ENCODE peak calls at places on chromosomes 2 and 18, in seven cellular contexts. H is HEK293T, A is NCI-H774, D is iPS DF 6.9, T is caudate nucleus, B is NCI-H1436, C is activated gamma-delta T cell treated with Interleukin-2 at 50 U/mL for 16 hours. G is an unnamed sample.
A peak's percentile ranks its signal among the peaks of the same experiment; 100 is the strongest.

GRCh38 chr2:238596571-238597551 is 170.1 kb downstream of the ASB1 start:
- DNase-seq in B (no peak), D (no peak), A (no peak), T (no peak), H (no peak), C (no peak), G (no peak)

GRCh38 chr2:144477281-144477942 is 42.5 kb downstream of the ZEB2 start:
- DNase-seq in H (no peak), C (no peak), D (no peak), T (no peak), A (no peak), B (no peak), G (no peak)

GRCh38 chr2:165227571-165227970 is 11.6 kb upstream of the SCN2A start:
- DNase-seq in D (no peak), H (no peak), B (no peak), A (no peak), C (no peak), T (no peak), G (no peak)

GRCh38 chr2:133026536-133027177 is 356.7 kb upstream of the LYPD1 start:
- DNase-seq in A (no peak), D (peak; percentile 20), H (no peak), B (no peak), C (no peak), T (no peak), G (no peak)

GRCh38 chr2:169663247-169663646 is 31.0 kb downstream of the CFAP210 start:
- DNase-seq in B (no peak), C (no peak), D (no peak), H (no peak), T (no peak), A (no peak), G (no peak)

GRCh38 chr2:238994432-238994831 is 146.5 kb downstream of the TWIST2 start:
- DNase-seq in H (no peak), A (no peak), B (no peak), C (no peak), T (no peak), D (no peak), G (no peak)

GRCh38 chr2:9528036-9528787 is 27.4 kb downstream of the ADAM17 start:
- DNase-seq in C (no peak), T (no peak), A (no peak), H (no peak), B (no peak), D (no peak), G (no peak)

GRCh38 chr18:23740105-23740830 is 51.0 kb downstream of the LAMA3 start:
- DNase-seq in B (no peak), A (no peak), D (no peak), C (no peak), H (peak; percentile 33), T (no peak), G (no peak)

G was measured in anterior cingulate cortex.